ENCODE peak calls at places on chromosomes 3 and 15, in seven cellular contexts. H is colonic mucosa, W is H9, S is PC-9, U is uterus, Y is DND-41, O is adrenal gland. R is an unnamed sample. For H3K4me1, the result is how much of the 10 kb centered on the place peaks cover.

GRCh38 chr3:122186372-122186771 is 2.9 kb downstream of the CASR start:
- DNase-seq in H (peak), W (no peak), S (no peak), U (no peak), Y (no peak), O (no peak), R (no peak)

GRCh38 chr3:17088017-17088416 is 203.3 kb downstream of the PLCL2 start:
- DNase-seq in H (no peak), W (no peak), S (no peak), U (no peak), Y (no peak), O (no peak), R (no peak)

GRCh38 chr3:24242012-24242698 is 252.5 kb downstream of the THRB start:
- DNase-seq in H (no peak), W (no peak), S (peak), U (no peak), Y (no peak), O (peak), R (no peak)

GRCh38 chr3:39937874-39938273 is 128.5 kb downstream of the MYRIP start:
- DNase-seq in H (no peak), W (no peak), S (no peak), U (no peak), Y (no peak), O (no peak), R (no peak)

GRCh38 chr3:139772539-139773500 is 95.0 kb upstream of the NMNAT3 start:
- DNase-seq in H (no peak), W (no peak), S (peak), U (no peak), Y (no peak), O (no peak), R (no peak)

GRCh38 chr3:101849714-101850326 is 506 bp downstream of the NFKBIZ start:
- DNase-seq in H (no peak), W (peak), S (peak), U (peak), Y (peak), O (peak), R (peak)

GRCh38 chr15:29558261-29558660 is 264.0 kb downstream of the TJP1 start:
- DNase-seq in H (no peak), W (no peak), S (no peak), U (no peak), Y (no peak), O (no peak), R (no peak)

GRCh38 chr15:74635228-74635627 is 19.6 kb downstream of the CLK3 start:
- DNase-seq in H (peak), W (peak), S (peak), U (no peak), Y (peak), O (peak), R (peak)

GRCh38 chr3:66236281-66236680 is 15.5 kb downstream of the SLC25A26 start:
- DNase-seq in H (no peak), W (no peak), S (no peak), U (no peak), Y (no peak), O (no peak), R (peak)

GRCh38 chr3:60501303-60501702 is 749.9 kb downstream of the FHIT start:
- DNase-seq in H (no peak), W (no peak), S (no peak), U (no peak), Y (no peak), O (no peak), R (no peak)

DNA sequence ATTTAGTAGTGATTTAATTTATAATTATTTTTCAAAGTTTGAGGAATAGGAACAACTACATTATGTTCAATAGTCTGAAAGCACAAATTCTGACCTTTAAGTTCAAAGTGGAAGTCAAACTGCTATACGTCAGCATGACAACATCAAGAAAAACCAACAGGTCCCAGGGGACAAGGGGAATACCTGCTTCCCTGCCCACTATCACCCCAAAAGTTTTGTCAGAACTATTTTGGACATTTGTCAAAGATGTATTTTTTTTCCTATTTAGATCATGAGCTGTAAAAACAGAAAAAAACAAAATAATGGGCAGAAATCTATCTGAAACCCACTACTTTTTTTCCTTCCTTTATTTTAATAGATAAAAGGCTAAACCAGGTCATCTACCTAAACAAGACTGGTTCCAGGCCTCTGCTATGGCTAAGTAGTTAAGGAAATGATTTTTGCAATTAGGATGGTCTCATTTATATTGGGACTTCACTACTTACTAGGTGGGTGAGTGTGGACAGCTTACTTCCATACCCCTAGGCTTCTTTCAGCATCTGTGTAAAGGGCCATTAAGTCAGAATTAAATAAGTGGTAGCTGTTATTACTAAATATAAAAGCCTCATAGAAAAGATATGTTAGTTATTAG is 746.3 kb downstream of the FHIT start:
- DNase-seq in H (no peak), W (no peak), S (no peak), U (no peak), Y (no peak), O (no peak), R (no peak)
- TF ChIP-seq CTCF in H (no peak), W (no peak), S (no peak), U (no peak), Y (no peak), O (no peak), R (no peak)

GRCh38 chr15:64760056-64760455 is 15.3 kb downstream of the RBPMS2 start:
- DNase-seq in H (no peak), W (no peak), S (no peak), U (no peak), Y (no peak), O (no peak), R (no peak)
- H3K4me1 ChIP-seq in H (under half), W (under half), S (under half), U (under half), Y (under half), O (under half), R (under half)

GRCh38 chr15:98083203-98083910 is 122.9 kb downstream of the ARRDC4 start:
- DNase-seq in H (no peak), W (no peak), S (no peak), U (no peak), Y (no peak), O (no peak), R (no peak)

GRCh38 chr15:98085003-98085639 is 124.6 kb downstream of the ARRDC4 start:
- DNase-seq in H (peak), W (no peak), S (no peak), U (peak), Y (peak), O (peak), R (peak)
- TF ChIP-seq CTCF in H (peak), W (peak), S (peak), U (peak), Y (peak), O (peak), R (peak)

DNA sequence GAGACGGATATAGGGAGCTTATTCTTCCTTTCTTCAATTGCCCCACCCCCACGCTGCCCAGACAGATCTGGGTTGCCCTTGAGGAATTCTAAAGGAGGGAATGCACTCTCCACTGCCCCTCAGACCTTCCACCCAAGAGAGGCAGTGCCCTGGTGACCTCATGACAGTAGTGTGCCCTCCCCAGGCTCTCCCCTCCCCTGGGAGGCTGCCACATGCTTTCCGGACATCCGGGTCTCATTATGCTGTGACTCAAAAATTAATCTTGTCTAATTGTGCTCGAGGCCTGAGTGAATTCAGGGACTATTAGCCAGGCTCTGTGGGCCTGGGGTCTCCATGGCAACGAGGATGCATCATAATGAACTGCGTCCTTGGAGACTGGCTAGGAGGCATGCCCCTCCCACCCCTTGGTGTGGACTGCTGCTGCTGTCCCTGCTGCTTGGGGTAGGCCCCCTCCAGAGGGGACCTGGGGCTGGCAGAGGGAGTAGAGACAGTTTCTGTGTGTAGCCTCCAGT is 20.8 kb downstream of the CORO2B start:
- DNase-seq in H (no peak), W (peak), S (no peak), U (no peak), Y (no peak), O (peak), R (peak)
- H3K4me1 ChIP-seq in H (under half), W (under half), S (under half), U (under half), Y (under half), O (under half), R (under half)

DNA sequence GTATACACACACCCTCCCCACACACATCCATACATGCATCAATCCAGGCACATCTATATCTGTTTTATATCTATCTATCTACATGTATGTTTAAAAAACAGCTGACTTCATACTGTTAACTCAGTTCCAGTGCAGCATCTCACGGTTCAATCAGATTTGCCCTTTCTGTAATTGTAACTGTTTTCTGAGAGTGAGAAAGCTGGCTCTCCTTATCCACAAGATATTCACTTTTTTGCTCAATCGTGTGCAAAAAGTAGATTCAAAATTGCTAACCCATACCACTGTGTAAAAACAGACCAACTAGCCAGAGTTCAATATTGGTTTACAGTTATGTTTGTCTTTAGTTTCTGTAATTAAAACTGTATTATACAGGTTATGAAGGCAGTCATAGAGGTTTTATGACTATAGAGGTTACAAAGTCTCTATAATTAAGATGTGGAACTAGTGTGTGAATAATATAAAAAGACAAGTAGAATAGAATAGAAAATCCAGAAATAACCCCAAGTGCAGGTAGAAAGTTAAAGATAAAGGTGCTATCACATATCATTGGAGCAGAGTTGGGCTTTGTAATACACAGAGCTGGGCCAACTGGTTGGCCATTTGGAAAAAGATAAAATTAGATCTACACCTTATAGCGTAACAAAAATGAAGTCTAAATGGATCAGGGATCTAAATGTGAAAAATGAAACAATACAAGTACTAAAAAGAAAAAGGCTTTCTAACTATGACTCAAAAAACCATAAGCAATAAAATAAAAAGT is 20.1 kb upstream of the MCF2L2 start:
- DNase-seq in H (no peak), W (no peak), S (no peak), U (no peak), Y (no peak), O (no peak), R (no peak)
- TF ChIP-seq CTCF in H (no peak), W (no peak), S (no peak), U (no peak), Y (no peak), O (no peak), R (no peak)

GRCh38 chr3:6097021-6097420 is 763.9 kb upstream of the GRM7 start:
- DNase-seq in H (no peak), W (no peak), S (no peak), U (no peak), Y (no peak), O (no peak), R (no peak)

GRCh38 chr3:6088433-6088832 is 772.5 kb upstream of the GRM7 start:
- DNase-seq in H (no peak), W (no peak), S (no peak), U (no peak), Y (no peak), O (no peak), R (no peak)

GRCh38 chr3:6091262-6091661 is 769.7 kb upstream of the GRM7 start:
- DNase-seq in H (no peak), W (no peak), S (no peak), U (no peak), Y (no peak), O (no peak), R (no peak)
- H3K4me1 ChIP-seq in H (under half), W (under half), S (under half), U (under half), Y (under half), O (under half), R (under half)

DNA sequence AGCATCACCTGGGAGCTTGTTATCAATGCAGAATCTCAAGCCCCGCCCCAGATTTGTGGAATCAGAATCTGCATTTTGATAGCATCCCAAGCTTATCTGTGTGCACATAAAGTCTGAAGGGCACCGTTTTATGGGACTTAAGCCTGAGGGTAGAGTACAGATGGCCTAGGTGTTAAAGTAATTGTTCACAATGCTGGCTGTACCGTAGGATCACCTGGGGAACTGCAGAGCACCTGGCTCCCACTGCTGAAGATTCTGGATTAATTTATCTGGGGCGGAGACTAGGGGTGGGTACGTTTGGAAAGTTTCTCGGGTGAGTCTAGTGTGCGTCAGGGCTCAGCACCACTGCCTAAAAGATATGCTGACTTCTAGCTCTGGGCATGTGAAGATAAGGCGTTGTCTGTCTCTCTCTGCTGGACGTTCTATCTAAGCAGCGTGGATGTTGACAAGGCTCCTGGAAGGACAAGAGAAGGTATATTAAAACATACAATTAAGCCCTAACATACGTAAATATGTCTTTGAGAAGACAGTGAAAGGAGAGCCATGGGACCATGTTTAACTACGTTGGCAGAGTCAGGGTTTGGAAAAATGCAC is 63.2 kb upstream of the RASGRP1 start:
- DNase-seq in H (no peak), W (no peak), S (no peak), U (no peak), Y (no peak), O (no peak), R (no peak)
- TF ChIP-seq CTCF in H (no peak), W (no peak), S (no peak), U (no peak), Y (no peak), O (no peak), R (no peak)

DNA sequence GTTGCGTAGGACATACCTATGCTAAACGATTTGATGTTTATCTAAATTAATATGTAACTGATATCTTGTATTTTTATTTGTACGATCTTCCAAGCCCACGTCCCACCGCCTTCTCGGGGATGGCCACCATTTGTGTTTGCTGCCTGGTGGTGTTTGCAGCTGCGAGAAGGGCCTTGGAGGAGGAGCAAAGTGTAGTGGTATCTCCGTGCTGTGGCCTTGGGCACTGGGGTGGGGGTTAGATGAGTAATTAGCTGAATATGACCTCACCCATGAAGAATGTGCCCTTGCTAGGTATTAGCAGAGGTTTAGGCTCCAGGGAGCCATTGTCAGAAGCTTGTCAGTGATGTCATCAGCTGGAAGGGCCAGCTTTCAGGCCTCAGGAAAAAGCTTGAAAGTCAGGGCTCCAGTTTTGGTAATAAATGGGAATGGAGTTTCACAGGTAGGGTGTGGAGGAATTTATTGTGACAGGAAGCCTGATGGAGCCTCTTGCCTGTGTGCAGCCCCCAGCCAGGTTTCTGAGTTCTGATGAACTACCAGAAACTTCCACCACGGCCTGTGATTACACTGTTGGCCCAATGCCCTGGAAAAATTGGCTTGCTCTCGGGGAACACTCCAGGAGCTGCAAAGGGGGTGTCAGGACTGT is 41.0 kb downstream of the FLNB start:
- DNase-seq in H (peak), W (peak), S (peak), U (peak), Y (no peak), O (peak), R (no peak)
- H3K4me1 ChIP-seq in H (under half), W (under half), S (half or more), U (under half), Y (under half), O (half or more), R (under half)